ENCODE peak calls at places on chromosomes 16 and 17, in four cellular contexts. B, Q, W and P are unnamed samples.

GRCh38 chr17:49567871-49568694 is 7.6 kb upstream of the NXPH3 start:
- DNase-seq in B (peak; percentile 96), Q (peak; percentile 66), W (peak; percentile 93), P (peak; percentile 96)

GRCh38 chr16:55622930-55623561 is 32.7 kb upstream of the SLC6A2 start:
- DNase-seq in B (no peak), Q (no peak), W (no peak), P (no peak)

GRCh38 chr16:11604783-11605563 is 18.3 kb upstream of the LITAF start:
- DNase-seq in B (no peak), Q (peak; percentile 85), W (peak; percentile 76), P (no peak)

GRCh38 chr17:15431201-15431600 is 36.2 kb downstream of the CDRT4 start:
- DNase-seq in B (no peak), Q (no peak), W (no peak), P (no peak)

GRCh38 chr16:87688876-87689815 is 76.6 kb downstream of the KLHDC4 start:
- DNase-seq in B (no peak), Q (no peak), W (no peak), P (no peak)

GRCh38 chr17:21592774-21593173 is 99.5 kb upstream of the KCNJ18 start:
- DNase-seq in B (peak; percentile 35), Q (no peak), W (no peak), P (no peak)

GRCh38 chr16:11078812-11079459 is 134.6 kb downstream of the CLEC16A start:
- DNase-seq in B (peak; percentile 22), Q (peak; percentile 83), W (peak; percentile 75), P (peak; percentile 76)

GRCh38 chr17:57097832-57098421 is 12.9 kb downstream of the AKAP1 start:
- DNase-seq in B (no peak), Q (peak; percentile 78), W (no peak), P (peak; percentile 87)

GRCh38 chr16:82709987-82710386 is 83.2 kb downstream of the CDH13 start:
- DNase-seq in B (no peak), Q (no peak), W (no peak), P (no peak)

GRCh38 chr16:87076950-87077749 is 240.0 kb downstream of the C16orf95 start:
- DNase-seq in B (peak; percentile 84), Q (peak; percentile 55), W (no peak), P (peak; percentile 73)

GRCh38 chr17:30379303-30380105 is 777 bp downstream of the CPD start:
- DNase-seq in B (peak; percentile 75), Q (no peak), W (peak; percentile 48), P (peak; percentile 20)

GRCh38 chr17:36667922-36668321 is 66.5 kb downstream of the MRM1 start:
- DNase-seq in B (no peak), Q (no peak), W (no peak), P (no peak)

GRCh38 chr16:70391881-70392481 is 45.3 kb downstream of the DDX19A start:
- DNase-seq in B (no peak), Q (peak; percentile 70), W (peak; percentile 69), P (peak; percentile 56)

GRCh38 chr16:87698676-87699179 is 67.1 kb downstream of the KLHDC4 start:
- DNase-seq in B (no peak), Q (no peak), W (no peak), P (no peak)

GRCh38 chr17:50108556-50108955 is 13.4 kb downstream of the PDK2 start:
- DNase-seq in B (no peak), Q (no peak), W (no peak), P (no peak)

GRCh38 chr16:68972720-68973119 is 129.4 kb downstream of the TANGO6 start:
- DNase-seq in B (no peak), Q (peak; percentile 70), W (no peak), P (no peak)

GRCh38 chr16:50692999-50693781 is at the start of gene NOD2:
- DNase-seq in B (peak; percentile 76), Q (no peak), W (peak; percentile 58), P (peak; percentile 65)

GRCh38 chr17:79855331-79856124 is 16.3 kb upstream of the CBX4 start:
- DNase-seq in B (no peak), Q (no peak), W (no peak), P (no peak)

GRCh38 chr16:66478733-66479511 is 51.8 kb downstream of the BEAN1 start:
- DNase-seq in B (peak; percentile 82), Q (peak; percentile 40), W (peak; percentile 75), P (peak; percentile 78)

GRCh38 chr16:83273504-83274173 is 534.1 kb upstream of the HSBP1 start:
- DNase-seq in B (no peak), Q (no peak), W (no peak), P (no peak)

GRCh38 chr17:59361916-59362810 is 30.7 kb downstream of the YPEL2 start:
- DNase-seq in B (no peak), Q (peak; percentile 93), W (no peak), P (peak; percentile 64)

GRCh38 chr17:50608700-50609375 is 25.8 kb upstream of the ABCC3 start:
- DNase-seq in B (no peak), Q (no peak), W (no peak), P (no peak)

GRCh38 chr16:25066747-25067631 is 44.6 kb upstream of the LCMT1 start:
- DNase-seq in B (peak; percentile 96), Q (peak; percentile 61), W (peak; percentile 93), P (peak; percentile 92)

GRCh38 chr16:50234771-50235556 is 31.4 kb upstream of the ADCY7 start:
- DNase-seq in B (no peak), Q (peak; percentile 67), W (no peak), P (no peak)

GRCh38 chr16:76946879-76947278 is 244.1 kb upstream of the MON1B start:
- DNase-seq in B (no peak), Q (peak; percentile 79), W (no peak), P (no peak)

GRCh38 chr16:6684076-6684673 is 648.5 kb upstream of the RBFOX1 start:
- DNase-seq in B (no peak), Q (no peak), W (no peak), P (no peak)

GRCh38 chr17:52740006-52740405 is 581.5 kb upstream of the CA10 start:
- DNase-seq in B (no peak), Q (no peak), W (no peak), P (no peak)

GRCh38 chr17:79549111-79549915 is 61.5 kb downstream of the RBFOX3 start:
- DNase-seq in B (peak; percentile 23), Q (no peak), W (no peak), P (no peak)

GRCh38 chr17:1995321-1996242 is 29.6 kb downstream of the RTN4RL1 start:
- DNase-seq in B (no peak), Q (no peak), W (no peak), P (no peak)

GRCh38 chr16:14564881-14565687 is 65.0 kb downstream of the PARN start:
- DNase-seq in B (no peak), Q (peak; percentile 14), W (no peak), P (no peak)

GRCh38 chr16:89952551-89952950 is 4.0 kb downstream of the DEF8 start:
- DNase-seq in B (no peak), Q (no peak), W (no peak), P (no peak)
- H3K4me1 ChIP-seq in B (peaks cover 8% of the 10 kb centered on the region), Q (peaks cover 6% of the 10 kb centered on the region), W (peaks cover 12% of the 10 kb centered on the region), P (peaks cover 20% of the 10 kb centered on the region)

DNA sequence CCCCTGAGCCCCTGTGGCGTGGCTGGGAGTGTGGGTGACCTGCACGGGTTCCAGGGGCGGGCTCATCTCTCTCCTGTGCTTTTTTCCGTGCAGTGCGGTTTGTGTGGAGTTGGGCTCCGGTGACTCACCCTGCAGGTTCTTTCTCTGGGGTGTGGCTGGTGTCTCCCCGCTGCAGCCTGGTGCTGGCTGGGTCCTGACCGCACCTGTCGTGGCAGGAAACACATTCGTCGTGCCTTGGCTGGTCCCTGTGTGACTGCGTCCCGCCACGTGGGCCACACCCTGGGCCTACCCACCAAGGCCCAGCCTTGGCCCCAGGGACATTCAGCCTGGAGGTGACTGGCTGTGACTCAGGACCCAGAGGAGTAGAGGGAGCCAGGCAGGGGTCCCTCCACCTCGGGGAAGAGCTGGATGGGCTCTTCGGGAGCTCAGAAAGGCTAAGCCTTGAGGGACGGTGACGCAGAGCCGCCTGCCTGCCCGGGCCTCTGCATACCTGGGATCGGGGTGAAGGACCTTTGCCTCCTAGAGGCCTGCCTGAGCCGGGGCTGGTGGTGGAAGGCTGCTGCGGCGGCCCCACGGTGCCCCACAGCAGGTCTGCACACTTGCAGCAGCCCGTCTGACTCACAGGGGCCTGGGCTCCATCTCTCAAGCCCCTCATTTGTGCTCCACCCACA is 7.8 kb downstream of the TRAF7 start:
- DNase-seq in B (no peak), Q (no peak), W (no peak), P (no peak)
- H3K27ac ChIP-seq in B (no peak overlapping the region), Q (no peak overlapping the region), W (no peak overlapping the region), P (no peak overlapping the region)

DNA sequence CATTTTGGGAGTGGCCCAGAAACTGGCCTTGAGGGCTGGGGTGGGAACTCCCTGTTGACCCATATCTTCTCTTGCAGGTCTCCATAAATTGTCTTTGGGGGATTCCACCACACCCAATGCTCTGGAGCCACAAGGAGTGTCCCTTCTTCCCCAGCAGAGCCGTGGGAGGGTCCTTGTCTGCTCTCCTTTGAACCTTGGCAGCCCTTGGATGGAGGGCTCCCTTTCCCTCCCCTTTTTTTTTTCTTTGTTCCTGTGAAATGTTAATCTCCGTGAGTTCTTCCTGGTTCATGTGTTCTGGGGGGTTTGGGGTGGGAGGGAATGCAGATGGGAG is 6.3 kb downstream of the ELOB start:
- DNase-seq in B (no peak), Q (no peak), W (no peak), P (no peak)
- H3K4me1 ChIP-seq in B (peaks cover 7% of the 10 kb centered on the region), Q (peaks cover 8% of the 10 kb centered on the region), W (peaks cover 1% of the 10 kb centered on the region), P (no peaks in the 10 kb centered on the region)

GRCh38 chr16:84532299-84532724 is 27.9 kb upstream of the MEAK7 start:
- DNase-seq in B (no peak), Q (peak; percentile 98), W (peak; percentile 69), P (peak; percentile 83)
- H3K27ac ChIP-seq in B (no peak overlapping the region), Q (peak overlapping the region; percentile 85), W (no peak overlapping the region), P (peak overlapping the region; percentile 35)

GRCh38 chr17:38450699-38451029 is 22.4 kb downstream of the ARHGAP23 start:
- DNase-seq in B (no peak), Q (no peak), W (no peak), P (no peak)
- H3K4me1 ChIP-seq in B (no peaks in the 10 kb centered on the region), Q (peaks cover 58% of the 10 kb centered on the region), W (peaks cover 19% of the 10 kb centered on the region), P (peaks cover 74% of the 10 kb centered on the region)

DNA sequence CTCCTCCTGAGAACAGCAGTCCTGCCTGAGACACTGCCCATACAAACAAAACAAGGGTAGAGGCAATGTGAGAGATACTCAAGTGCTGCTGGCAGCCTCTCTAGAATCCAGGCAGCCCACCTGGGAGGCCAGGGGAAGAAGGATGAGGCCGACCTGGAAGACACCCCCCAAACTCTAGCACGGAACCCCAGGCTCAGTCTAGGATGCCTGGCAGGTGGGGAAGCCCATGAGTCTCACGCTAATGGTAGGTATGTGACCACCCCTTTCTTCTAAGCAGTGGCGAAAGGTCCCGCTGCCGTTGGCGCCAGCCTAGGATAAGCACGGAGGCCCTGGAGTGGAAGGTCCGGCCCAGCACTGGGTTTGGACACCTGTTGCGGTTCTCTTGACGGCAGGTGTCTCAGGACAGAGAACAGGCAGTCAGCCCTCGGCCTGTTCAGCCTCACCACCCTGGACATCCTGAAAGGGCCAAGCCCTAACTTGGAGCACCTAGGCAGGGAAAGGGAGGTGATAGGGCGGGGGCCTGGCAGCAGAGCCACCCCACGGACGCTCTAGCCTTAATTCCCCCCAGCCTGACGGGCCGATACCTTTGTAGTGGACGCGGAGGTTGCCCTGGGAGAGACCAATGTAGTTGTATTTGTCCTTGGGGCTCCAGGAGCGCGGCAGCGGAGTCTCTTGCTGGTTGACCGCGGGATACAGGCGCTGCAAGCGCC is 487 bp downstream of the RANBP10 start:
- DNase-seq in B (peak; percentile 64), Q (no peak), W (peak; percentile 54), P (no peak)
- H3K27ac ChIP-seq in B (peak overlapping the region; percentile 83), Q (peak overlapping the region; percentile 28), W (peak overlapping the region; percentile 29), P (peak overlapping the region; percentile 86)

DNA sequence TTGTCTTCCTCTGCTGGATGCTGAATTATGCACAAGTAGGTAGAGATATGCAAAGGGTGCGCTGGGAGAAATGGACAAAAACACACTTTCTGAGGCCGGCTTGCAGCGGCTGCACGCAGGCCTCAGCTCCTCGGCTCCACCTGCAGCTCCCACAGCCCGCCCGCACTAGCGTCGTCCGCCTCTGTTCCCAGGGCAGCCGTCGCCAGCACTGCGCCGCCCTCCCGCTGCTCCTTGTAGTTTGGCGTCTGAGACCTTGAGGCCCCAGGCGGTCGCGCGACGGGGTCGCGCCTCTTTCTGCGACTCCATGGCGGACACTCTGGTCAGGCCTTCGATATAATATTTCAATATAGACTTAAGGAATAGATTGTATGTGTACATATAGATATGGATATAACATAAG is 24.8 kb downstream of the SLFN12 start:
- DNase-seq in B (no peak), Q (no peak), W (no peak), P (no peak)
- H3K4me1 ChIP-seq in B (no peaks in the 10 kb centered on the region), Q (no peaks in the 10 kb centered on the region), W (no peaks in the 10 kb centered on the region), P (no peaks in the 10 kb centered on the region)